ENCODE peak calls at places on chromosome 2, in nine cellular contexts. L is brain pericyte, G is GOT3, H is Caki2, E is SJSA1, I is SIG-M5, W is left cardiac atrium, J is GM12892, F is A549. T is an unnamed sample.

GRCh38 chr2:233406865-233407264 is 52.6 kb downstream of the DGKD start:
- DNase-seq in F (no peak), W (no peak), I (no peak), H (no peak), E (no peak), J (no peak), G (no peak), L (no peak), T (no peak)

GRCh38 chr2:114631146-114631545 is 188.7 kb downstream of the DPP10 start:
- DNase-seq in G (no peak), W (no peak), J (no peak), I (no peak), L (no peak), F (no peak), E (no peak), H (no peak), T (no peak)

GRCh38 chr2:112166801-112167499 is 28.8 kb downstream of the FBLN7 start:
- DNase-seq in H (no peak), E (no peak), F (no peak), W (no peak), I (no peak), G (no peak), J (no peak), L (no peak), T (no peak)

GRCh38 chr2:10273215-10274175 is 29.2 kb upstream of the HPCAL1 start:
- DNase-seq in J (no peak), G (no peak), F (no peak), L (no peak), I (no peak), H (no peak), W (no peak), E (no peak), T (no peak)

GRCh38 chr2:67954125-67954748 is 108.6 kb downstream of the C1D start:
- DNase-seq in L (no peak), F (no peak), W (no peak), J (no peak), E (no peak), H (no peak), G (no peak), I (no peak), T (no peak)

GRCh38 chr2:458431-458827 is 170.5 kb upstream of the ALKAL2 start:
- DNase-seq in G (no peak), E (no peak), J (no peak), W (no peak), F (no peak), I (no peak), L (no peak), H (no peak), T (no peak)

GRCh38 chr2:166088634-166089033 is 39.2 kb downstream of the SCN1A start:
- DNase-seq in W (no peak), H (no peak), L (no peak), G (no peak), E (no peak), J (no peak), I (no peak), F (no peak), T (no peak)

GRCh38 chr2:232781765-232782164 is 5.4 kb upstream of the KCNJ13 start:
- DNase-seq in H (peak), F (peak), L (no peak), W (no peak), I (no peak), G (no peak), J (no peak), E (no peak), T (no peak)

GRCh38 chr2:72980535-72981217 is 63.4 kb downstream of the EMX1 start:
- DNase-seq in E (no peak), I (no peak), W (no peak), L (no peak), G (no peak), F (no peak), J (no peak), H (peak), T (no peak)

GRCh38 chr2:210195066-210195852 is 24.1 kb upstream of the KANSL1L start:
- DNase-seq in W (no peak), L (no peak), J (no peak), F (peak), I (no peak), G (no peak), H (peak), E (no peak), T (no peak)

GRCh38 chr2:174753038-174753633 is 11.1 kb downstream of the CHRNA1 start:
- DNase-seq in L (no peak), G (no peak), H (no peak), E (no peak), W (no peak), I (no peak), J (no peak), F (no peak), T (no peak)

GRCh38 chr2:132448771-132449170 is 32.2 kb downstream of the GPR39 start:
- DNase-seq in E (no peak), H (no peak), J (no peak), F (peak), G (no peak), L (no peak), W (no peak), I (no peak), T (no peak)

GRCh38 chr2:236156095-236156859 is 11.9 kb downstream of the GBX2 start:
- DNase-seq in I (no peak), H (no peak), G (no peak), F (no peak), W (no peak), J (no peak), E (no peak), L (no peak), T (no peak)

GRCh38 chr2:38057651-38058410 is 18.1 kb downstream of the CYP1B1 start:
- DNase-seq in I (no peak), H (peak), L (no peak), E (no peak), F (no peak), W (no peak), G (no peak), J (no peak), T (no peak)

GRCh38 chr2:48728827-48729226 is 26.7 kb downstream of the LHCGR start:
- DNase-seq in W (no peak), G (no peak), E (no peak), J (no peak), L (no peak), I (no peak), H (no peak), F (no peak), T (no peak)

GRCh38 chr2:234446404-234447076 is 50.3 kb downstream of the ARL4C start:
- DNase-seq in L (no peak), W (peak), G (no peak), F (no peak), H (no peak), E (no peak), I (no peak), J (peak), T (peak)

GRCh38 chr2:218780851-218781690 is 876 bp upstream of the CYP27A1 start:
- DNase-seq in G (no peak), H (no peak), I (no peak), E (no peak), J (no peak), F (peak), L (no peak), W (no peak), T (no peak)

GRCh38 chr2:140696449-140696848 is 1434.4 kb downstream of the LRP1B start:
- DNase-seq in J (no peak), I (no peak), L (no peak), W (no peak), E (no peak), H (peak), G (no peak), F (peak), T (no peak)

GRCh38 chr2:74503506-74504475 is 3.7 kb downstream of the PCGF1 start:
- DNase-seq in H (no peak), F (no peak), E (no peak), W (no peak), G (no peak), J (no peak), I (no peak), L (no peak), T (no peak)

GRCh38 chr2:27127883-27128670 is 4.5 kb downstream of the ABHD1 start:
- DNase-seq in H (no peak), G (no peak), L (no peak), F (no peak), E (no peak), W (no peak), J (no peak), I (no peak), T (no peak)

GRCh38 chr2:74414913-74415761 is 6.3 kb downstream of the C2orf81 start:
- DNase-seq in L (no peak), E (no peak), W (peak), I (no peak), J (no peak), H (no peak), G (no peak), F (no peak), T (no peak)